ENCODE peak calls at places on chromosomes 6 and 20, in seven cellular contexts. One of them, this sample, is unnamed.

GRCh38 chr6:41352907-41353306 is 17.5 kb downstream of the NCR2 start:
- DNase-seq in GM12878: no peak
- DNase-seq in H1: no peak
- DNase-seq in SK-N-SH: no peak
- DNase-seq in HCT116: no peak
- DNase-seq in HepG2: no peak
- DNase-seq in K562: no peak
- DNase-seq in this sample: no peak

GRCh38 chr6:101080597-101080996 is 199.5 kb upstream of the ASCC3 start:
- DNase-seq in H1: no peak
- DNase-seq in K562: no peak
- DNase-seq in HepG2: no peak
- DNase-seq in SK-N-SH: no peak
- DNase-seq in GM12878: no peak
- DNase-seq in HCT116: no peak
- DNase-seq in this sample: no peak

GRCh38 chr6:23633986-23634385 is 492.0 kb upstream of the NRSN1 start:
- DNase-seq in HCT116: no peak
- DNase-seq in SK-N-SH: no peak
- DNase-seq in HepG2: no peak
- DNase-seq in H1: no peak
- DNase-seq in K562: no peak
- DNase-seq in GM12878: no peak
- DNase-seq in this sample: no peak

GRCh38 chr20:31908424-31908823 is 38.0 kb downstream of the TTLL9 start:
- DNase-seq in HepG2: no peak
- DNase-seq in H1: no peak
- DNase-seq in HCT116: no peak
- DNase-seq in GM12878: no peak
- DNase-seq in SK-N-SH: no peak
- DNase-seq in K562: no peak
- DNase-seq in this sample: no peak

GRCh38 chr20:57384953-57385761 is 6.0 kb upstream of the RBM38 start:
- DNase-seq in SK-N-SH: no peak
- DNase-seq in HCT116: no peak
- DNase-seq in HepG2: no peak
- DNase-seq in K562: no peak
- DNase-seq in GM12878: no peak
- DNase-seq in H1: no peak
- DNase-seq in this sample: no peak

GRCh38 chr20:37669062-37669772 is 24.6 kb upstream of the CTNNBL1 start:
- DNase-seq in K562: no peak
- DNase-seq in HepG2: no peak
- DNase-seq in GM12878: no peak
- DNase-seq in HCT116: no peak
- DNase-seq in SK-N-SH: no peak
- DNase-seq in H1: no peak
- DNase-seq in this sample: no peak

GRCh38 chr6:40077315-40077714 is 143.1 kb upstream of the MOCS1 start:
- DNase-seq in HCT116: no peak
- DNase-seq in SK-N-SH: no peak
- DNase-seq in K562: no peak
- DNase-seq in H1: no peak
- DNase-seq in GM12878: no peak
- DNase-seq in HepG2: no peak
- DNase-seq in this sample: no peak

GRCh38 chr20:63541371-63541770 is 4.2 kb upstream of the PTK6 start:
- DNase-seq in K562: no peak
- DNase-seq in HepG2: no peak
- DNase-seq in HCT116: no peak
- DNase-seq in GM12878: no peak
- DNase-seq in H1: no peak
- DNase-seq in SK-N-SH: no peak
- DNase-seq in this sample: no peak

GRCh38 chr20:18904624-18905023 is 91.0 kb downstream of the SCP2D1 start:
- DNase-seq in SK-N-SH: no peak
- DNase-seq in HCT116: peak; percentile 1
- DNase-seq in HepG2: no peak
- DNase-seq in K562: no peak
- DNase-seq in GM12878: no peak
- DNase-seq in H1: no peak
- DNase-seq in this sample: peak; percentile 19

GRCh38 chr6:1388927-1389790 is at the start of gene FOXF2:
- DNase-seq in H1: peak; percentile 75
- DNase-seq in GM12878: no peak
- DNase-seq in K562: no peak
- DNase-seq in HepG2: no peak
- DNase-seq in SK-N-SH: no peak
- DNase-seq in HCT116: no peak
- DNase-seq in this sample: no peak

DNA sequence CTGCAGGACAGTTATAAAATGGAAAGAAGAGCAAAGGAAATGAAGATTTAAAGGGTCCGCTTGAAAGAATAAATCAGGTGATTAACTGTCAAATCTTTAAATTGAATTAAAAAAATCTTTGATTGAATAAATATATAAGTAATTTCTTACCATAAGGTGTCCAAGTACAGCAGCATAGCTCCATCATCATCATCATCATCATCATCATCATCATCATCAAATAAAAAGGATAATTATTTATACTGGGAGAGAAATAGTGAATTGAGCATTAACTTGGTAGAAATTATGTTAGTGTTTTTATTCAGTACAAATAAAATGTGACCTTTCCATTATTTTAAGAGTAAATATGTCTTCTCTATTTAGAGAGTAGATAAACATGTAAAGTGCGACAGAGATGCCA is 745.6 kb upstream of the MARCKS start:
- DNase-seq in GM12878: no peak
- DNase-seq in K562: no peak
- DNase-seq in HepG2: no peak
- DNase-seq in HCT116: no peak
- DNase-seq in H1: no peak
- DNase-seq in SK-N-SH: no peak
- DNase-seq in this sample: no peak
- TF ChIP-seq JUND in GM12878: no peak
- TF ChIP-seq JUND in K562: no peak
- TF ChIP-seq JUND in HepG2: no peak
- TF ChIP-seq JUND in HCT116: no peak
- TF ChIP-seq JUND in H1: no peak
- TF ChIP-seq JUND in SK-N-SH: no peak
- TF ChIP-seq JUND in this sample: no peak

DNA sequence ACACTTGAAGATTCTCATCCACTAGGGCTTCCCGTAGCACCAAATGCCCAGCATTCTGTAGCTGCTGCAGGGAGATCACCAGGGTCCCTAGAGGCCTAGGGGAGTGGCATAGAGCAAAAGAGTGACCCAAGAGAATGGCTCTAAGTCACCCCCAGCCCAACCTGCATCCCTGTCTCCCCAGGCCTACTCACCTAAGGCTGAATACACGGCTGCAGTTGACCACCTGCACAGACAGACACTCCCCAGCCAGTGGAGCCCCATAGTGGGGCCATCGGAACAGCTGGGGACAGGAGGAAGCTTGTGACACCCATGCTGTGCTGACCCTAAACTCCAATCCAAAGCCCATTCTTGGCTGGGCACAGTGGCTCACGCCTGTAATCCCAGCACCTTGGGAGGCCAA is 9.5 kb upstream of the SPAG4 start:
- DNase-seq in H1: no peak
- DNase-seq in SK-N-SH: no peak
- DNase-seq in GM12878: no peak
- DNase-seq in K562: no peak
- DNase-seq in HCT116: no peak
- DNase-seq in HepG2: no peak
- DNase-seq in this sample: no peak
- TF ChIP-seq JUND in H1: no peak
- TF ChIP-seq JUND in SK-N-SH: no peak
- TF ChIP-seq JUND in GM12878: no peak
- TF ChIP-seq JUND in K562: no peak
- TF ChIP-seq JUND in HCT116: no peak
- TF ChIP-seq JUND in HepG2: no peak
- TF ChIP-seq JUND in this sample: no peak

DNA sequence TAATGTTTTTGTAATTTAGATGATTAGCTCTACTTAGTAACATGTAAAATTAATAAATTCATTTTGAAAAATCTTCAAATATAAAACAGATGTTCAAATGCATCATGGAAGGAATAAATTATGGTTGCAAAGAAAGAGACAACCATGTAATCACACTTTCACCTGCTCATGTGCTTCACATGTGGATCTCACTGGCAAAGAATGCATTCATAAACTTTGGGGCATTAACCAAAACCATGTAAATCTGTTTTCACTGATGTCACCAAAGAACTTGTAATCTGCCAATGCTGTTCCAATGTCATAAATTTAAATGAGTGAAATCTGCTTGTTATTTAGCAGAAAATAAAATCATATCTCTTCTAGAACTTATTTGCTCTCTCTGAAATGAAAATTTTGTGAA is 142.7 kb downstream of the TENT5A start:
- DNase-seq in HCT116: no peak
- DNase-seq in K562: no peak
- DNase-seq in SK-N-SH: no peak
- DNase-seq in GM12878: no peak
- DNase-seq in H1: no peak
- DNase-seq in HepG2: no peak
- DNase-seq in this sample: no peak
- TF ChIP-seq JUND in HCT116: no peak
- TF ChIP-seq JUND in K562: no peak
- TF ChIP-seq JUND in SK-N-SH: no peak
- TF ChIP-seq JUND in GM12878: no peak
- TF ChIP-seq JUND in H1: no peak
- TF ChIP-seq JUND in HepG2: no peak
- TF ChIP-seq JUND in this sample: no peak

GRCh38 chr6:117840541-117840983 is 66.5 kb upstream of the SLC35F1 start:
- DNase-seq in H1: no peak
- DNase-seq in GM12878: no peak
- DNase-seq in K562: peak; percentile 45
- DNase-seq in HCT116: peak; percentile 68
- DNase-seq in SK-N-SH: peak; percentile 14
- DNase-seq in HepG2: peak; percentile 68
- DNase-seq in this sample: no peak
- TF ChIP-seq JUND in H1: no peak
- TF ChIP-seq JUND in GM12878: no peak
- TF ChIP-seq JUND in K562: no peak
- TF ChIP-seq JUND in HCT116: no peak
- TF ChIP-seq JUND in SK-N-SH: no peak
- TF ChIP-seq JUND in HepG2: no peak
- TF ChIP-seq JUND in this sample: no peak

GRCh38 chr6:156752666-156753301 is 24.4 kb upstream of the ARID1B start:
- DNase-seq in SK-N-SH: no peak
- DNase-seq in HCT116: no peak
- DNase-seq in H1: peak; percentile 57
- DNase-seq in GM12878: peak; percentile 63
- DNase-seq in HepG2: peak; percentile 24
- DNase-seq in K562: peak; percentile 21
- DNase-seq in this sample: peak; percentile 57
- TF ChIP-seq JUND in SK-N-SH: no peak
- TF ChIP-seq JUND in HCT116: no peak
- TF ChIP-seq JUND in H1: no peak
- TF ChIP-seq JUND in GM12878: no peak
- TF ChIP-seq JUND in HepG2: no peak
- TF ChIP-seq JUND in K562: no peak
- TF ChIP-seq JUND in this sample: no peak

GRCh38 chr20:40494238-40494637 is 194.8 kb downstream of the MAFB start:
- DNase-seq in H1: no peak
- DNase-seq in HCT116: no peak
- DNase-seq in GM12878: no peak
- DNase-seq in K562: no peak
- DNase-seq in SK-N-SH: no peak
- DNase-seq in HepG2: no peak
- DNase-seq in this sample: no peak

GRCh38 chr20:40502431-40502992 is 186.5 kb downstream of the MAFB start:
- DNase-seq in H1: no peak
- DNase-seq in SK-N-SH: no peak
- DNase-seq in HepG2: no peak
- DNase-seq in GM12878: no peak
- DNase-seq in HCT116: no peak
- DNase-seq in K562: no peak
- DNase-seq in this sample: no peak

GRCh38 chr20:40499416-40499815 is 189.6 kb downstream of the MAFB start:
- DNase-seq in GM12878: no peak
- DNase-seq in H1: no peak
- DNase-seq in K562: no peak
- DNase-seq in HepG2: no peak
- DNase-seq in HCT116: no peak
- DNase-seq in SK-N-SH: no peak
- DNase-seq in this sample: no peak

GRCh38 chr20:40493551-40493950 is 195.5 kb downstream of the MAFB start:
- DNase-seq in K562: no peak
- DNase-seq in GM12878: no peak
- DNase-seq in HCT116: peak; percentile 28
- DNase-seq in HepG2: no peak
- DNase-seq in H1: no peak
- DNase-seq in SK-N-SH: no peak
- DNase-seq in this sample: no peak

GRCh38 chr20:40497781-40498691 is 191.0 kb downstream of the MAFB start:
- DNase-seq in HepG2: no peak
- DNase-seq in SK-N-SH: no peak
- DNase-seq in H1: no peak
- DNase-seq in GM12878: peak; percentile 7
- DNase-seq in HCT116: no peak
- DNase-seq in K562: peak; percentile 17
- DNase-seq in this sample: no peak
- TF ChIP-seq JUND in HepG2: no peak
- TF ChIP-seq JUND in SK-N-SH: no peak
- TF ChIP-seq JUND in H1: no peak
- TF ChIP-seq JUND in GM12878: no peak
- TF ChIP-seq JUND in HCT116: peak; percentile 16
- TF ChIP-seq JUND in K562: peak; percentile 73
- TF ChIP-seq JUND in this sample: no peak

GRCh38 chr20:42102000-42102399 is 483.8 kb upstream of the CHD6 start:
- DNase-seq in HCT116: no peak
- DNase-seq in GM12878: no peak
- DNase-seq in H1: no peak
- DNase-seq in SK-N-SH: peak; percentile 51
- DNase-seq in K562: no peak
- DNase-seq in HepG2: no peak
- DNase-seq in this sample: no peak
- TF ChIP-seq JUND in HCT116: no peak
- TF ChIP-seq JUND in GM12878: no peak
- TF ChIP-seq JUND in H1: no peak
- TF ChIP-seq JUND in SK-N-SH: no peak
- TF ChIP-seq JUND in K562: no peak
- TF ChIP-seq JUND in HepG2: no peak
- TF ChIP-seq JUND in this sample: no peak

DNA sequence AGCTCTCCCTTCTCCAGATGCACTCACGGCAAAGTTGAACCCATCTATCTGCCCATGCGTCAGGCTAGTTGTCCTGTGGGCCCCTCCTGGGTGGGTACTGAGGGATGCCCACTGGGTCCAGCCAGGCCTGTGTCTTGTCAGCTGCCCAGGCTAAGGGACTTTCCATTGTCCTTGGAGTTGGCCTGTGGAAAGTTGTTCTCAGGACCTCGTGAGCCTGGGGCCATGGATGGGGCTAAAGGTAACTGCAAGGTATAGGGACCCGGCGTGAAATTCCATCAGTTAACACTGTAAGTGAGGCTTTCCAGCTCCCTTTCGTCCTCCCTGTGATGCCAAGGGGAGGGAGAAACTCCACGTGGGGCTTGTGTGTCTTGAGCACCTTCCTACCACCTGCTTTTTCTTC is 126.5 kb downstream of the CEBPB start:
- DNase-seq in SK-N-SH: no peak
- DNase-seq in H1: no peak
- DNase-seq in HepG2: no peak
- DNase-seq in HCT116: no peak
- DNase-seq in K562: no peak
- DNase-seq in GM12878: no peak
- DNase-seq in this sample: no peak
- TF ChIP-seq JUND in SK-N-SH: no peak
- TF ChIP-seq JUND in H1: no peak
- TF ChIP-seq JUND in HepG2: no peak
- TF ChIP-seq JUND in HCT116: no peak
- TF ChIP-seq JUND in K562: no peak
- TF ChIP-seq JUND in GM12878: no peak
- TF ChIP-seq JUND in this sample: no peak

GRCh38 chr6:157946865-157947532 is 34.7 kb upstream of the SYNJ2 start:
- DNase-seq in H1: no peak
- DNase-seq in SK-N-SH: peak; percentile 40
- DNase-seq in GM12878: peak; percentile 9
- DNase-seq in HepG2: peak; percentile 41
- DNase-seq in HCT116: no peak
- DNase-seq in K562: peak; percentile 59
- DNase-seq in this sample: peak; percentile 39
- TF ChIP-seq JUND in H1: no peak
- TF ChIP-seq JUND in SK-N-SH: no peak
- TF ChIP-seq JUND in GM12878: no peak
- TF ChIP-seq JUND in HepG2: no peak
- TF ChIP-seq JUND in HCT116: no peak
- TF ChIP-seq JUND in K562: no peak
- TF ChIP-seq JUND in this sample: no peak